ENCODE peak calls at places on chromosomes 2 and 18, in five cellular contexts. J is IMR-90, Y is mesenchymal stem cell, Z is trophoblast cell, L is H1. P is an unnamed sample.

GRCh38 chr2:216692636-216693413 is 2.5 kb downstream of the IGFBP5 start:
- DNase-seq in Z (no peak), L (peak), Y (peak), J (peak), P (peak)

GRCh38 chr18:21085579-21086161 is 25.9 kb downstream of the ROCK1 start:
- DNase-seq in Y (no peak), J (peak), Z (no peak), L (no peak), P (no peak)

GRCh38 chr2:17232751-17233150 is 285.5 kb downstream of the RAD51AP2 start:
- DNase-seq in L (no peak), Z (no peak), Y (peak), J (no peak), P (no peak)

GRCh38 chr2:165582409-165582808 is 112.9 kb downstream of the CSRNP3 start:
- DNase-seq in J (no peak), Z (no peak), Y (no peak), L (no peak), P (no peak)

GRCh38 chr18:54129448-54130134 is 94.9 kb downstream of the MBD2 start:
- DNase-seq in J (no peak), Z (no peak), Y (no peak), L (no peak), P (no peak)

GRCh38 chr2:176642074-176642473 is 372.8 kb downstream of the MTX2 start:
- DNase-seq in L (no peak), J (peak), Z (no peak), Y (peak), P (no peak)

GRCh38 chr2:60295591-60295962 is 257.9 kb downstream of the BCL11A start:
- DNase-seq in Y (no peak), J (no peak), L (no peak), Z (no peak), P (no peak)

GRCh38 chr18:37563810-37564511 is 1.6 kb downstream of the CELF4 start:
- DNase-seq in Y (no peak), J (no peak), L (no peak), Z (no peak), P (no peak)

GRCh38 chr2:11515441-11516071 is 18.3 kb upstream of the GREB1 start:
- DNase-seq in L (no peak), Y (no peak), J (no peak), Z (no peak), P (no peak)

GRCh38 chr2:164028764-164029534 is 293.1 kb upstream of the FIGN start:
- DNase-seq in J (no peak), L (no peak), Z (peak), Y (peak), P (no peak)

GRCh38 chr2:212721026-212721451 is 182.4 kb upstream of the ERBB4 start:
- DNase-seq in Y (no peak), L (no peak), J (no peak), Z (no peak), P (no peak)

GRCh38 chr2:128564551-128564950 is 245.9 kb upstream of the HS6ST1 start:
- DNase-seq in Z (no peak), Y (no peak), L (no peak), J (no peak), P (no peak)

GRCh38 chr2:33729353-33729752 is 130.3 kb upstream of the FAM98A start:
- DNase-seq in Z (no peak), J (no peak), L (no peak), Y (no peak), P (no peak)

GRCh38 chr2:105042189-105042588 is 4.3 kb downstream of the MRPS9 start:
- DNase-seq in J (no peak), Z (no peak), Y (no peak), L (no peak), P (no peak)

GRCh38 chr2:73290049-73290839 is 3.1 kb downstream of the EGR4 start:
- DNase-seq in Y (peak), Z (peak), J (peak), L (peak), P (no peak)

GRCh38 chr2:234496835-234497591 is at the start of gene ARL4C:
- DNase-seq in Y (peak), J (peak), L (peak), Z (peak), P (peak)

GRCh38 chr18:61957801-61958516 is 65.2 kb upstream of the RNF152 start:
- DNase-seq in L (no peak), Y (peak), J (peak), Z (no peak), P (no peak)

GRCh38 chr2:217248312-217248935 is 388.6 kb upstream of the TNP1 start:
- DNase-seq in Y (peak), L (peak), Z (no peak), J (peak), P (no peak)

GRCh38 chr2:2331905-2332280 is 818 bp upstream of the MYT1L start:
- DNase-seq in L (peak), Z (no peak), Y (no peak), J (no peak), P (peak)

GRCh38 chr2:74979844-74980243 is 21.4 kb downstream of the POLE4 start:
- DNase-seq in Z (no peak), J (no peak), L (no peak), Y (no peak), P (no peak)

GRCh38 chr2:122681626-122682025 is 926.2 kb downstream of the TSN start:
- DNase-seq in Y (no peak), J (no peak), Z (no peak), L (no peak), P (no peak)

GRCh38 chr18:35378206-35378795 is 1.2 kb upstream of the ZNF396 start:
- DNase-seq in Y (peak), Z (peak), L (no peak), J (peak), P (no peak)

GRCh38 chr2:7102831-7103230 is 185.6 kb downstream of the RNF144A start:
- DNase-seq in Z (no peak), J (no peak), L (no peak), Y (no peak), P (no peak)

GRCh38 chr2:58925676-58926081 is 684.6 kb upstream of the FANCL start:
- DNase-seq in Z (no peak), Y (no peak), L (no peak), J (peak), P (no peak)

GRCh38 chr2:178700922-178701342 is 106.3 kb downstream of the TTN start:
- DNase-seq in Z (no peak), J (peak), Y (peak), L (no peak), P (peak)

GRCh38 chr2:164599954-164600589 is 21.2 kb downstream of the GRB14 start:
- DNase-seq in L (peak), Z (peak), Y (peak), J (peak), P (peak)

GRCh38 chr2:74119912-74120825 is 27.5 kb downstream of the BOLA3 start:
- DNase-seq in J (peak), Z (peak), Y (peak), L (peak), P (peak)

GRCh38 chr18:3593381-3593903 is 143.5 kb downstream of the TGIF1 start:
- DNase-seq in Z (peak), L (no peak), Y (peak), J (peak), P (peak)

GRCh38 chr2:241983571-241984270 is 114.2 kb downstream of the RTP5 start:
- DNase-seq in Z (no peak), L (no peak), J (no peak), Y (no peak), P (no peak)

DNA sequence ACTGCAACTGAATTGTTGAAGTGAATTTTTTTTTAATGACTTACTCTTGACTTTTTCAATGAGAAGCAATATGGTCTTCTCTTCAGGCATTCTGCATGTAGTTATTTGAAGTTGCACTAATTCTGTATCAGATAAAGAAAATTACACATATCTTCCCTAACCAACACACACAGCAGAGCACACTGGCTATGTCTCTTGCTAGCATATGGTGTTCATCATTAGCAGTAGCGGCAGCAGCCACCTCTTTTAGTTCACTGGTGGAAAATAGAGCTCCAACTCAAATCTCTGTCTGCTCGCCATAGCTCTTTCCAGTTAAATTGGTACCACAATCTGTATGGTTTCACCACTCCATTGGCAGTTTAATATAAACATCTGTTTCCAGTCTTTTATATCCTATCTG is 278.1 kb upstream of the ZEB2 start:
- DNase-seq in Y (no peak), L (no peak), Z (no peak), J (no peak), P (no peak)
- H2AFZ ChIP-seq in Y (no peak), L (no peak), Z (no peak), J (no peak), P (no peak)

GRCh38 chr2:30612371-30612770 is 165.3 kb downstream of the LCLAT1 start:
- DNase-seq in Y (peak), Z (no peak), J (no peak), L (no peak), P (no peak)

GRCh38 chr2:30611572-30611971 is 164.5 kb downstream of the LCLAT1 start:
- DNase-seq in Y (peak), J (no peak), Z (no peak), L (no peak), P (no peak)

GRCh38 chr2:30608643-30609042 is 161.6 kb downstream of the LCLAT1 start:
- DNase-seq in L (no peak), Y (no peak), J (no peak), Z (no peak), P (no peak)

GRCh38 chr2:30615926-30616325 is 168.9 kb downstream of the LCLAT1 start:
- DNase-seq in Z (no peak), Y (no peak), J (no peak), L (no peak), P (no peak)

GRCh38 chr2:30613001-30613400 is 166.0 kb downstream of the LCLAT1 start:
- DNase-seq in Z (no peak), Y (no peak), L (no peak), J (no peak), P (no peak)
- H2AK5ac ChIP-seq in Z (peak), Y (peak), L (no peak), J (no peak), P (no peak)

GRCh38 chr2:108870069-108870644 is 83.6 kb downstream of the CCDC138 start:
- DNase-seq in L (no peak), J (no peak), Y (no peak), Z (no peak), P (no peak)
- H3K4me3 ChIP-seq in L (no peak), J (no peak), Y (no peak), Z (no peak), P (no peak)

DNA sequence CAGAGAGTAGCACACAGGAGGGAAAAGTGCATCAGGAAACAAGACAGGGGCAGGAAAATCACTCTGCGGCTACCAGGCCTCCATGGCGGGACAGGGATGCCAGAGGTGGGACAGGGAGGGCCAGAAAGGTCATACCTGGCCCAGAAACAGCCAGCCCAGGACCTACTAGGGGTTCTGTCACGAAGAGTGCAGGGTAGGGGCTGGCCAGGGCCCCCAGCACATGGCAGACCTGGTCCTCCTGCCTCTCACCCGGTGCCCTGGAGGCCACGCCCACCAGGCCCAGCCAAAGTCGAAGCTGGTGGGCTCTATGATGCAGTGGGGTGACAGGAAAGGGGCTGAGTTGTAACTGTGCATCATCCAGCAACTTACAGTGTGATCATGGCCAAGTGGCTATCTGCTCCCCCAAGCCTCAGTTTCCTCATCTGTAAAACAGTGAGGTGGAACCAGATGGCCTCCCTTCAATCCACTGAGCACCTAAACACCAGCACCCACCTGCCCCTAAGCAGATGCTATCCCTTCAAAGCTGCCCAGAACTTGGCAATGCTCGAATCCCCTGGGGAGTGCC is 10.6 kb downstream of the CYP26B1 start:
- DNase-seq in Z (no peak), J (no peak), L (no peak), Y (no peak), P (no peak)
- H2AFZ ChIP-seq in Z (no peak), J (no peak), L (no peak), Y (no peak), P (peak)

DNA sequence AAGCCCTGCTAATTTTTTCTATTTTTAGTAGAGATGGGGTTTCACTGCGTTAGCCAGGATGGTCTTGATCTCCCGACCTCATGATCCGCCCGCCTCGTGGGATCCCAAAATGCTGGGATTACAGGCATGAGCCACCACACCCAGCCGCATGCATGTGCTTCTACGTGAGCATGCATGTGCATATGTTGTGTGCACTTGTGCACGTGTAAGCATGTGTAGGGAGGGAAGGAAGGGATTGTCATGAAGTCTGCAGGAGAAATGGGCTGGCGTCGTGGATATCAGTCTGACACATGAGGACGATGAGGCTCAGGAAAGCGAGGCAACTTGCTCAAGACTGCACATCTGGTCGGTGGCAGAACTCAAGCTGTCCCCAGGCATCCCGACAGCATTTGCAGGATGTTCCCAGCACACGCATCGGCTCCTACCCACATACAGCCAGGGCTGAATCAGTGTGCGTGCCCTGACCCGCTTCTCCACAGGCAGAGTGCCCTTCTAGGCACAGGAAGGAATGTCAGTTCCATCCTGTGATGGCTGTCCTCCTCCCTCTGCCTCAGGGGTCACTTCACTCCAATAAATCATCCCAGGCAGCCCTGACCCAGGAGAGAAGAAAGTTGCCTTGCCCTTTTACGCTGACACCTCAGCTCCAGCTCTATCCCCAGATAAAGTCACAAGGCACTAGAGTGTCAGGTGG is 49.9 kb upstream of the SLC14A2 start:
- DNase-seq in Y (peak), Z (no peak), L (no peak), J (no peak), P (no peak)
- H2AK5ac ChIP-seq in Y (no peak), Z (no peak), L (no peak), J (no peak), P (no peak)

GRCh38 chr2:65436825-65437221 is 4.4 kb upstream of the SPRED2 start:
- DNase-seq in J (no peak), Z (no peak), L (no peak), Y (no peak), P (no peak)
- H3K4me3 ChIP-seq in J (peak), Z (peak), L (peak), Y (peak), P (peak)